ENCODE peak calls at places on chromosomes 3 and 15, in eight cellular contexts. Y, N, C, B, Q, T, E and H are unnamed samples.

GRCh38 chr3:50154476-50154839 is 666 bp upstream of the SEMA3F start:
- DNase-seq in Y (no peak), N (no peak), C (no peak), B (peak; percentile 66), Q (no peak), T (no peak), E (no peak), H (no peak)

GRCh38 chr15:48577495-48577894 is 68.0 kb downstream of the FBN1 start:
- DNase-seq in Y (no peak), N (no peak), C (no peak), B (no peak), Q (no peak), T (no peak), E (no peak), H (no peak)

GRCh38 chr15:31267161-31268107 is 59.2 kb upstream of the KLF13 start:
- DNase-seq in Y (no peak), N (peak; percentile 10), C (no peak), B (no peak), Q (peak; percentile 21), T (peak; percentile 11), E (peak; percentile 10), H (no peak)

GRCh38 chr3:99634881-99635280 is 3.5 kb upstream of the COL8A1 start:
- DNase-seq in Y (peak; percentile 43), N (no peak), C (no peak), B (no peak), Q (no peak), T (no peak), E (no peak), H (no peak)

GRCh38 chr3:141465221-141465620 is 21.6 kb upstream of the RASA2 start:
- DNase-seq in Y (peak; percentile 51), N (no peak), C (no peak), B (no peak), Q (no peak), T (no peak), E (no peak), H (no peak)

GRCh38 chr15:22895465-22896190 is 57.2 kb downstream of the NIPA2 start:
- DNase-seq in Y (peak; percentile 34), N (no peak), C (peak; percentile 77), B (no peak), Q (no peak), T (no peak), E (no peak), H (no peak)

GRCh38 chr3:45644467-45645201 is 44.6 kb upstream of the SACM1L start:
- DNase-seq in Y (peak; percentile 93), N (no peak), C (no peak), B (no peak), Q (no peak), T (no peak), E (no peak), H (peak; percentile 54)

GRCh38 chr3:143974181-143974876 is 2.7 kb downstream of the DIPK2A start:
- DNase-seq in Y (no peak), N (no peak), C (no peak), B (no peak), Q (no peak), T (no peak), E (no peak), H (no peak)

GRCh38 chr3:3296858-3297430 is 117.5 kb upstream of the CRBN start:
- DNase-seq in Y (no peak), N (no peak), C (no peak), B (no peak), Q (no peak), T (no peak), E (no peak), H (no peak)

DNA sequence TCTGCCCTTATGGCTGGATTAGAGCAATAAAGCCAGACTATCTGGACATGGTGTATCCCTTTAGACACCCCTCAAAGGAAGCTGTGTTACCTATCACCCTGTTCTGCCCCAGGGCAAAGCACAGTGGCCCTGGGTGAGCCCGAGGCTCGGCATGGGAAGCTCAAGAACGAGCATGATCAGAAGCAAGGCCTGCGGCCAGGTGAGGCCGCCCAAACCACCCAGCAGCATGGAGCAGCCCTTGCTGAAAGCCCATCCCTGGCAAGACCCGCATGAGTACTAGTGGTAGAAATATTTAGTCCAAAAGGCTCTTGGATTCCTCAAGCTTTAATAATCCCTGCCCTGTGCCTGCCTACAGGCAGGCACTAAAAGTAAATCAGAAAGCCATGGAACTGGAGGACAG is 261.1 kb downstream of the MEX3B start:
- DNase-seq in Y (no peak), N (no peak), C (no peak), B (no peak), Q (no peak), T (no peak), E (no peak), H (no peak)
- H3K4me3 ChIP-seq in Y (no peak overlapping the region), N (no peak overlapping the region), C (no peak overlapping the region), B (no peak overlapping the region), Q (no peak overlapping the region), T (no peak overlapping the region), E (no peak overlapping the region), H (no peak overlapping the region)

GRCh38 chr15:100919481-100920405 is 586 bp downstream of the LRRK1 start:
- DNase-seq in Y (peak; percentile 19), N (no peak), C (no peak), B (peak; percentile 60), Q (no peak), T (no peak), E (no peak), H (no peak)
- H3K27me3 ChIP-seq in Y (no peaks in the 10 kb centered on the region), N (peaks cover 15% of the 10 kb centered on the region), C (no peaks in the 10 kb centered on the region), B (no peaks in the 10 kb centered on the region), Q (peaks cover 17% of the 10 kb centered on the region), T (peaks cover 77% of the 10 kb centered on the region), E (peaks cover 14% of the 10 kb centered on the region), H (no peaks in the 10 kb centered on the region)

DNA sequence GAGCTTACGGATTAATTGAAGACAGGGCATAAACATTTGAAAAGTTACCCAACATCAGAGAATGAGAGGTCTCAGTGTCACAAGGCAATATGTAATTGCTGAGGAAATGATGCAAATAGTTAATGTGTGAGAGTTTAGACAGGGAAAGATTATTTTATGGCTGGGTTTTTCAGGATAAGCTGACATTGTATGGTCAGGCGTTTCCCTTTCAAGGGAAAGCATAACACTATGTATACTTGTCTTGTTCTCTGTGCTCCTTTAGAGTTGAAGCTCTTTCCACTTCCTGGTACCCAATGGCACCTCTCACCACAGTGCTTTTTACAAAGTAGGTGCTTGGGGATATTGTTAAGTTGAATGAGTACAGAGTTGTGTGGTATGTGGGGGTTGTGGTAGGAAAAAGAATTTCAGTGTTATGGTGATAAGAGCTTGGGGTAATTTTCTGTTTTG is 19.9 kb downstream of the IQGAP1 start:
- DNase-seq in Y (peak; percentile 61), N (no peak), C (no peak), B (no peak), Q (no peak), T (no peak), E (peak; percentile 29), H (no peak)
- H3K4me3 ChIP-seq in Y (no peak overlapping the region), N (no peak overlapping the region), C (no peak overlapping the region), B (no peak overlapping the region), Q (no peak overlapping the region), T (no peak overlapping the region), E (peak overlapping the region; percentile 10), H (no peak overlapping the region)

GRCh38 chr15:76340198-76340801 is 3.7 kb downstream of the ISL2 start:
- DNase-seq in Y (no peak), N (no peak), C (no peak), B (peak; percentile 52), Q (no peak), T (no peak), E (no peak), H (no peak)
- H3K27me3 ChIP-seq in Y (peaks cover 30% of the 10 kb centered on the region), N (peaks cover 100% of the 10 kb centered on the region), C (no peaks in the 10 kb centered on the region), B (peaks cover 100% of the 10 kb centered on the region), Q (peaks cover 93% of the 10 kb centered on the region), T (peaks cover 100% of the 10 kb centered on the region), E (peaks cover 90% of the 10 kb centered on the region), H (no peaks in the 10 kb centered on the region)

GRCh38 chr3:129070086-129070875 is 9.7 kb downstream of the GP9 start:
- DNase-seq in Y (no peak), N (no peak), C (no peak), B (no peak), Q (no peak), T (no peak), E (no peak), H (no peak)

GRCh38 chr3:129063841-129064482 is 3.4 kb downstream of the GP9 start:
- DNase-seq in Y (no peak), N (no peak), C (no peak), B (peak; percentile 30), Q (no peak), T (no peak), E (no peak), H (no peak)

GRCh38 chr3:129064969-129065726 is 4.6 kb downstream of the GP9 start:
- DNase-seq in Y (no peak), N (no peak), C (no peak), B (peak; percentile 46), Q (no peak), T (no peak), E (no peak), H (no peak)

GRCh38 chr3:129065727-129066087 is 5.1 kb downstream of the GP9 start:
- DNase-seq in Y (no peak), N (no peak), C (no peak), B (peak; percentile 1), Q (no peak), T (no peak), E (no peak), H (no peak)

GRCh38 chr3:129068291-129068886 is 7.8 kb downstream of the GP9 start:
- DNase-seq in Y (no peak), N (no peak), C (no peak), B (no peak), Q (no peak), T (no peak), E (no peak), H (no peak)
- H3K4me3 ChIP-seq in Y (peak overlapping the region; percentile 26), N (peak overlapping the region; percentile 46), C (no peak overlapping the region), B (peak overlapping the region; percentile 54), Q (peak overlapping the region; percentile 29), T (peak overlapping the region; percentile 61), E (peak overlapping the region; percentile 33), H (peak overlapping the region; percentile 27)

GRCh38 chr3:158571969-158572765 is 1.2 kb downstream of the MLF1 start:
- DNase-seq in Y (no peak), N (no peak), C (no peak), B (no peak), Q (no peak), T (no peak), E (no peak), H (no peak)
- H3K27me3 ChIP-seq in Y (no peaks in the 10 kb centered on the region), N (no peaks in the 10 kb centered on the region), C (no peaks in the 10 kb centered on the region), B (no peaks in the 10 kb centered on the region), Q (no peaks in the 10 kb centered on the region), T (no peaks in the 10 kb centered on the region), E (no peaks in the 10 kb centered on the region), H (no peaks in the 10 kb centered on the region)